ENCODE peak calls at places on chromosomes 7 and 10, in eight cellular contexts. One of them, this sample, is unnamed.

GRCh38 chr10:11178606-11179221 is 161.0 kb downstream of the CELF2 start:
- DNase-seq in NCI-H524 treated with DMSO at 0.1 percent for 48 hours: peak
- DNase-seq in kidney: no peak
- DNase-seq in M059J: peak
- DNase-seq in endodermal cell: no peak
- DNase-seq in T follicular helper cell: peak
- DNase-seq in effector memory CD4-positive, alpha-beta T cell: peak
- DNase-seq in CD8-positive, alpha-beta T cell: peak
- DNase-seq in this sample: no peak

GRCh38 chr10:86655173-86655540 is 810 bp downstream of the OPN4 start:
- DNase-seq in effector memory CD4-positive, alpha-beta T cell: no peak
- DNase-seq in kidney: peak
- DNase-seq in endodermal cell: peak
- DNase-seq in CD8-positive, alpha-beta T cell: no peak
- DNase-seq in NCI-H524 treated with DMSO at 0.1 percent for 48 hours: no peak
- DNase-seq in T follicular helper cell: no peak
- DNase-seq in M059J: no peak
- DNase-seq in this sample: no peak

GRCh38 chr10:4488924-4489323 is 337.1 kb upstream of the AKR1E2 start:
- DNase-seq in M059J: no peak
- DNase-seq in NCI-H524 treated with DMSO at 0.1 percent for 48 hours: no peak
- DNase-seq in endodermal cell: no peak
- DNase-seq in T follicular helper cell: no peak
- DNase-seq in CD8-positive, alpha-beta T cell: no peak
- DNase-seq in effector memory CD4-positive, alpha-beta T cell: no peak
- DNase-seq in kidney: no peak
- DNase-seq in this sample: no peak

GRCh38 chr7:137820677-137821420 is 25.9 kb downstream of the DGKI start:
- DNase-seq in effector memory CD4-positive, alpha-beta T cell: no peak
- DNase-seq in CD8-positive, alpha-beta T cell: no peak
- DNase-seq in kidney: peak
- DNase-seq in T follicular helper cell: no peak
- DNase-seq in endodermal cell: peak
- DNase-seq in NCI-H524 treated with DMSO at 0.1 percent for 48 hours: peak
- DNase-seq in M059J: peak
- DNase-seq in this sample: peak

GRCh38 chr7:18903676-18904075 is 213.8 kb downstream of the TWIST1 start:
- DNase-seq in kidney: no peak
- DNase-seq in endodermal cell: no peak
- DNase-seq in T follicular helper cell: no peak
- DNase-seq in effector memory CD4-positive, alpha-beta T cell: no peak
- DNase-seq in CD8-positive, alpha-beta T cell: no peak
- DNase-seq in NCI-H524 treated with DMSO at 0.1 percent for 48 hours: no peak
- DNase-seq in M059J: no peak
- DNase-seq in this sample: no peak

GRCh38 chr7:157490465-157490912 is 153.7 kb downstream of the DNAJB6 start:
- DNase-seq in M059J: peak
- DNase-seq in T follicular helper cell: peak
- DNase-seq in kidney: no peak
- DNase-seq in effector memory CD4-positive, alpha-beta T cell: peak
- DNase-seq in NCI-H524 treated with DMSO at 0.1 percent for 48 hours: no peak
- DNase-seq in CD8-positive, alpha-beta T cell: peak
- DNase-seq in endodermal cell: no peak
- DNase-seq in this sample: peak

GRCh38 chr10:22505923-22506685 is 160.8 kb downstream of the SPAG6 start:
- DNase-seq in endodermal cell: no peak
- DNase-seq in CD8-positive, alpha-beta T cell: peak
- DNase-seq in effector memory CD4-positive, alpha-beta T cell: no peak
- DNase-seq in NCI-H524 treated with DMSO at 0.1 percent for 48 hours: no peak
- DNase-seq in T follicular helper cell: no peak
- DNase-seq in kidney: no peak
- DNase-seq in M059J: peak
- DNase-seq in this sample: peak

GRCh38 chr10:22833781-22834180 is 94.1 kb upstream of the ARMC3 start:
- DNase-seq in endodermal cell: no peak
- DNase-seq in effector memory CD4-positive, alpha-beta T cell: no peak
- DNase-seq in kidney: no peak
- DNase-seq in NCI-H524 treated with DMSO at 0.1 percent for 48 hours: no peak
- DNase-seq in M059J: no peak
- DNase-seq in CD8-positive, alpha-beta T cell: no peak
- DNase-seq in T follicular helper cell: no peak
- DNase-seq in this sample: no peak

GRCh38 chr10:4450981-4451501 is 375.0 kb upstream of the AKR1E2 start:
- DNase-seq in CD8-positive, alpha-beta T cell: no peak
- DNase-seq in NCI-H524 treated with DMSO at 0.1 percent for 48 hours: no peak
- DNase-seq in endodermal cell: no peak
- DNase-seq in M059J: peak
- DNase-seq in T follicular helper cell: no peak
- DNase-seq in kidney: no peak
- DNase-seq in effector memory CD4-positive, alpha-beta T cell: no peak
- DNase-seq in this sample: peak

GRCh38 chr7:100801833-100802568 is 25.3 kb downstream of the EPHB4 start:
- DNase-seq in effector memory CD4-positive, alpha-beta T cell: no peak
- DNase-seq in endodermal cell: no peak
- DNase-seq in kidney: no peak
- DNase-seq in T follicular helper cell: no peak
- DNase-seq in CD8-positive, alpha-beta T cell: no peak
- DNase-seq in NCI-H524 treated with DMSO at 0.1 percent for 48 hours: no peak
- DNase-seq in M059J: peak
- DNase-seq in this sample: peak

GRCh38 chr10:24900888-24901685 is 51.3 kb downstream of the PRTFDC1 start:
- DNase-seq in NCI-H524 treated with DMSO at 0.1 percent for 48 hours: no peak
- DNase-seq in effector memory CD4-positive, alpha-beta T cell: no peak
- DNase-seq in M059J: no peak
- DNase-seq in T follicular helper cell: no peak
- DNase-seq in CD8-positive, alpha-beta T cell: no peak
- DNase-seq in kidney: no peak
- DNase-seq in endodermal cell: no peak
- DNase-seq in this sample: peak

GRCh38 chr7:14191686-14192098 is 202.2 kb upstream of the ETV1 start:
- DNase-seq in endodermal cell: no peak
- DNase-seq in CD8-positive, alpha-beta T cell: no peak
- DNase-seq in M059J: peak
- DNase-seq in kidney: no peak
- DNase-seq in T follicular helper cell: no peak
- DNase-seq in NCI-H524 treated with DMSO at 0.1 percent for 48 hours: no peak
- DNase-seq in effector memory CD4-positive, alpha-beta T cell: no peak
- DNase-seq in this sample: no peak

GRCh38 chr10:82742478-82742877 is 867.5 kb downstream of the NRG3 start:
- DNase-seq in kidney: no peak
- DNase-seq in effector memory CD4-positive, alpha-beta T cell: no peak
- DNase-seq in endodermal cell: no peak
- DNase-seq in CD8-positive, alpha-beta T cell: no peak
- DNase-seq in M059J: peak
- DNase-seq in T follicular helper cell: no peak
- DNase-seq in NCI-H524 treated with DMSO at 0.1 percent for 48 hours: no peak
- DNase-seq in this sample: no peak

This sample was measured in A673.